ENCODE peak calls at places on chromosomes 4 and X, in five cellular contexts. B, A, O, U and I are unnamed samples.

GRCh38 chr4:168648929-168649328 is 152.1 kb downstream of the PALLD start:
- DNase-seq in B (no peak), A (no peak), O (no peak), U (no peak), I (no peak)

GRCh38 chrX:105711805-105712204 is 110.5 kb upstream of the NRK start:
- DNase-seq in B (no peak), A (no peak), O (no peak), U (no peak), I (no peak)

GRCh38 chr4:140866492-140867005 is 110.4 kb upstream of the TBC1D9 start:
- DNase-seq in B (no peak), A (no peak), O (no peak), U (no peak), I (no peak)

GRCh38 chrX:107483976-107484726 is 34.7 kb downstream of the FRMPD3 start:
- DNase-seq in B (peak), A (no peak), O (no peak), U (no peak), I (peak)

GRCh38 chr4:8504279-8505007 is 63.9 kb downstream of the TRMT44 start:
- DNase-seq in B (no peak), A (no peak), O (peak), U (no peak), I (no peak)

GRCh38 chr4:79298484-79298883 is 27.4 kb downstream of the NAA11 start:
- DNase-seq in B (no peak), A (no peak), O (no peak), U (no peak), I (no peak)

GRCh38 chrX:97563531-97564133 is 679.9 kb downstream of the RPA4 start:
- DNase-seq in B (no peak), A (no peak), O (peak), U (peak), I (no peak)

GRCh38 chrX:143633530-143634372 is 2.1 kb downstream of the SLITRK4 start:
- DNase-seq in B (no peak), A (no peak), O (no peak), U (no peak), I (no peak)

GRCh38 chrX:72280210-72280882 is 3.3 kb upstream of the RPS4X start:
- DNase-seq in B (no peak), A (no peak), O (no peak), U (no peak), I (peak)

GRCh38 chr4:139484861-139485311 is 31.0 kb downstream of the RAB33B start:
- DNase-seq in B (no peak), A (no peak), O (no peak), U (no peak), I (no peak)

GRCh38 chr4:147928400-147928799 is 196.5 kb downstream of the ARHGAP10 start:
- DNase-seq in B (no peak), A (no peak), O (no peak), U (no peak), I (no peak)
- TF ChIP-seq ESRRA in B (no peak), A (no peak), O (no peak), U (no peak), I (no peak)

GRCh38 chrX:135697614-135698013 is 15.8 kb upstream of the CT45A1 start:
- DNase-seq in B (no peak), A (no peak), O (no peak), U (no peak), I (no peak)
- TF ChIP-seq ESRRA in B (no peak), A (no peak), O (no peak), U (no peak), I (no peak)

GRCh38 chr4:115945026-115945425 is 831.6 kb upstream of the NDST4 start:
- DNase-seq in B (no peak), A (no peak), O (no peak), U (no peak), I (no peak)

GRCh38 chr4:115938764-115939443 is 825.5 kb upstream of the NDST4 start:
- DNase-seq in B (no peak), A (no peak), O (no peak), U (no peak), I (no peak)

DNA sequence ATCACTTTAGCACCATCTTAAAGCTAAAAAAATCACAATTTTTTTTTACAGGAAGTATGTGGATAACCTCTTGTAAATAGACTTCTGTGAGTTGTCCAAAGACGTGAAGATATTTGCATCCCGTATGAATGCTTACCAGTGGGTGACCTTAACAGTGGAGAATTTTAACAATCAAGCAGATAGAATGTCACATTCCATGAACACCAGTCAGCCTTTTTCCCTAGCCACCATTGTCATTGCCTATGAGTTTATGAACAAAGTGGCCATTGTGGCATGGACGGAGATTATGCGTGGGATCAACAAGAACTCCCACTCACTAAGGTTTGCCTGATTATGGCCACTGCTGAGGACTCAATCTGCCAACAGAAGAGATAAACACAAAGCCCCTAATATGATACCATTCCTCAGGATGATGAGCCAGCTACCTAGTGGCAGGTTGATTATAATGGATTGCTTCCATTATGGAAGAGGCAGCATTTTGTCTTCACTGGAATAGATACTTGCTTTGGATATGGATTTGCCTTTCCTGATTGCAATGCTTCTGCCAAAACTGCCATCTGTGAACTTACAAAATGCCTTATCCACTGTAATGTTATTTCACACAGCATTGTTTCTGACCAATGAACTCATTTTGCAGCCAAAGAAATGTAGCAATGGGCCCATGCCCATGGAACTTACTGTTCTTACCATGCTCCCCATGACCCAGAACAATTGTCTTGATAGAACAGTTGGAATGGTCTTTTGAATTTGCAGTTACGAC is 830.9 kb upstream of the NDST4 start:
- DNase-seq in B (no peak), A (no peak), O (no peak), U (no peak), I (no peak)
- TF ChIP-seq ESRRA in B (no peak), A (no peak), O (no peak), U (no peak), I (no peak)

GRCh38 chrX:136143714-136144113 is 3.6 kb upstream of the FHL1 start:
- DNase-seq in B (no peak), A (no peak), O (no peak), U (no peak), I (no peak)

GRCh38 chrX:136147966-136148365 is 633 bp downstream of the FHL1 start:
- DNase-seq in B (peak), A (no peak), O (no peak), U (no peak), I (no peak)

GRCh38 chrX:136148391-136148790 is 1.1 kb downstream of the FHL1 start:
- DNase-seq in B (no peak), A (no peak), O (no peak), U (no peak), I (no peak)

GRCh38 chrX:136147320-136147901 is at the start of gene FHL1:
- DNase-seq in B (peak), A (peak), O (no peak), U (no peak), I (peak)

GRCh38 chrX:136146614-136147319 is 566 bp upstream of the FHL1 start:
- DNase-seq in B (peak), A (peak), O (no peak), U (no peak), I (no peak)
- TF ChIP-seq ESRRA in B (no peak), A (no peak), O (no peak), U (no peak), I (no peak)

GRCh38 chr4:4735870-4736269 is 123.6 kb upstream of the MSX1 start:
- DNase-seq in B (no peak), A (no peak), O (no peak), U (no peak), I (no peak)

GRCh38 chr4:4734425-4734824 is 125.0 kb upstream of the MSX1 start:
- DNase-seq in B (no peak), A (no peak), O (no peak), U (no peak), I (no peak)

GRCh38 chr4:4733663-4734062 is 125.8 kb upstream of the MSX1 start:
- DNase-seq in B (no peak), A (no peak), O (no peak), U (no peak), I (no peak)

GRCh38 chr4:4730214-4730613 is 129.3 kb upstream of the MSX1 start:
- DNase-seq in B (no peak), A (no peak), O (no peak), U (no peak), I (no peak)

DNA sequence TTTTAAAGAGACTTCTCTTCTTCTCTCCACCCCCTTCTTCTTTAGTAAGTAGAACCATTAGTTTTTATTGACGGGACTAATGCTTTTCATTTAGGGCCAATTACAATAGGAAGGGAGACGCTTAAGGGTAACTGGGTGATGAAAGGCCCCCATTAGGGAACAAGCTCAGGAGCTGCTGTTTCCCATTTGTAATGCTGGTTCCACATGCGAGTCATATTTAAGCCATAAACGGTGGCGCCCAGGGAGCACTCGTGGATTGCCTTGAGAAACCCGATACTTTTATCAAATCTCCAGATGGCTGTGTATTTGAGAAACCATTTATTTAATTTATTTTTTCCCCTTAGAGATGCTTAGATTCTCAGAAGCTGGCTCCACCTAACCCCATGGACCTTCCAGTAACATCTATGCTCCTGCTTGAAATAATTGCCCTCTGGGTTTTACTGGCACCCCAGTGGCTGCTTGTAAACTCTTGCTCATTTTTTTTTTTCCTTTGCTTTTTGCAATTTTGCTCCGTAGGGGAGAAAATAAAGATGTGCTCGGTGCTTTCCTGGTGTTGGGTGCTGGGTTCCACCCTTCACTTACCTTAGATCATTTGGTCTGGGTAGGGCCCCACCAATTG is 124.2 kb upstream of the MSX1 start:
- DNase-seq in B (no peak), A (no peak), O (no peak), U (no peak), I (no peak)
- TF ChIP-seq ESRRA in B (no peak), A (no peak), O (no peak), U (no peak), I (no peak)

DNA sequence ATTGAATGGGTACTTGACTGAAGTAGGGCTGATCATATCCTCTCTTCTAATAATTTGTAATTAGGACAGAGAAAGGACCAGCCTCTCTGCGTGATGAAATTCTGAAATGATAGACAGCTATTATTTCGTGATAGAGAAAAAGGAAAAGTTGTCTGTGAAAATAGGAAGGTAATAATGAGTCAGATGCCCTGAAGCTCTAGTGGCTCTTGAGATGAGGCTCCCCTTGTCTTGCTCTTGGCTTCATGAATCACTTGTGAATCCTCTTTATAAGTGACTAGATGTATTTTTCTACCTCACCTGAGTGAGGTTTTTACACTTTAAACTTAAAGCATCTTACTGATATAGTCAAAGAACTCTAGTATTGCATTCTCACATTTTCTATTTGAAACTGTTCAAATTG is 888.9 kb downstream of the PCDH18 start:
- DNase-seq in B (no peak), A (no peak), O (no peak), U (no peak), I (no peak)
- TF ChIP-seq ESRRA in B (no peak), A (no peak), O (no peak), U (no peak), I (no peak)

GRCh38 chrX:10051866-10052265 is 84.7 kb downstream of the CLDN34 start:
- DNase-seq in B (no peak), A (no peak), O (no peak), U (no peak), I (no peak)

GRCh38 chrX:10048695-10049094 is 81.5 kb downstream of the CLDN34 start:
- DNase-seq in B (no peak), A (no peak), O (no peak), U (no peak), I (no peak)

GRCh38 chrX:10048076-10048475 is 80.9 kb downstream of the CLDN34 start:
- DNase-seq in B (no peak), A (no peak), O (no peak), U (no peak), I (no peak)

GRCh38 chrX:10049246-10049645 is 82.1 kb downstream of the CLDN34 start:
- DNase-seq in B (no peak), A (no peak), O (no peak), U (no peak), I (no peak)

GRCh38 chrX:10050481-10050880 is 83.3 kb downstream of the CLDN34 start:
- DNase-seq in B (peak), A (no peak), O (no peak), U (no peak), I (no peak)
- TF ChIP-seq ESRRA in B (no peak), A (no peak), O (no peak), U (no peak), I (no peak)

DNA sequence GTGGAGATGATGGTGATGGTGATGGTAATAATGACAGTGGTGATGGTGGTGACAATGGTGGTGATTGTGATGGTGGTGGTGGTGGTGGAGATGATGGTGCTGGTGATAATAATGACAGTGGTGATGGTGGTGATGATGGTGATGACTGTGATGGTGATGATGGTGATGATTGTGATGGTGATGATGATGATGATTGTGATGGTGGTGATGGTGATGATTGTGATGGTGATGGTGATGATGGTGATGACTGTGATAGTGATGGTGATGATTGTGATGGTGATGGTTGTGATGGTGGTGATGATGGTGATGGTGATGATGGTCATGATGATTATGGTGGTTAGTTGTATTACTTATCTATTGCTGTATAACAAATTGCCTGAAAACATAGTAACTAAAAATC is 108.9 kb upstream of the NKX1-1 start:
- DNase-seq in B (no peak), A (no peak), O (no peak), U (no peak), I (no peak)
- TF ChIP-seq ESRRA in B (no peak), A (no peak), O (no peak), U (no peak), I (no peak)

DNA sequence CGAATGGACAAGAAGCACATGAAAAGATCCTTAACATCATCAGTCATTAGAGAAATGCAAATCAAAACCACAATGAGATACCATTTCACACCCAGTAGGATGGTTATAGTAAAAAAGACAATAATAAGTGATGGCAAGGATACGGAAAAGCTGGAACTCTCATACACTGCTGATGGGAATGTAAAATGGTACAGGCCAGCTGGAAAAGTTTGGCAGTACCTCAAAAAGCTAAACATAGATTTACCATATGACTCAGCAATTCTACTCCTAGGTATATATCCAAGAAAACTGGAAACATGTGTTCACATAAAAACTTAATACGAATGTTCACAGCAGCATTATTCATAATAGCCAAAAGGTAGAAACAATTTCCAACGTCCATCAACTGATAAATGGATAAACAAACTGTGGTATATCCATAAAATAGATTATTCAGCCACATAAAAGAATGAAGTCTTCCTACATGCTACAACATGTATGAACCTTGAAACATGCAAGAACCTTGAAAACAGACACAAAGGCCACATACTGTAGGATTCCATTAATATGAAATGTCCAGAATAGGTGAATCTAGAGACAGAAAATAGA is 11.9 kb downstream of the RPS6KA3 start:
- DNase-seq in B (no peak), A (no peak), O (no peak), U (no peak), I (no peak)
- TF ChIP-seq ESRRA in B (no peak), A (no peak), O (no peak), U (no peak), I (no peak)

DNA sequence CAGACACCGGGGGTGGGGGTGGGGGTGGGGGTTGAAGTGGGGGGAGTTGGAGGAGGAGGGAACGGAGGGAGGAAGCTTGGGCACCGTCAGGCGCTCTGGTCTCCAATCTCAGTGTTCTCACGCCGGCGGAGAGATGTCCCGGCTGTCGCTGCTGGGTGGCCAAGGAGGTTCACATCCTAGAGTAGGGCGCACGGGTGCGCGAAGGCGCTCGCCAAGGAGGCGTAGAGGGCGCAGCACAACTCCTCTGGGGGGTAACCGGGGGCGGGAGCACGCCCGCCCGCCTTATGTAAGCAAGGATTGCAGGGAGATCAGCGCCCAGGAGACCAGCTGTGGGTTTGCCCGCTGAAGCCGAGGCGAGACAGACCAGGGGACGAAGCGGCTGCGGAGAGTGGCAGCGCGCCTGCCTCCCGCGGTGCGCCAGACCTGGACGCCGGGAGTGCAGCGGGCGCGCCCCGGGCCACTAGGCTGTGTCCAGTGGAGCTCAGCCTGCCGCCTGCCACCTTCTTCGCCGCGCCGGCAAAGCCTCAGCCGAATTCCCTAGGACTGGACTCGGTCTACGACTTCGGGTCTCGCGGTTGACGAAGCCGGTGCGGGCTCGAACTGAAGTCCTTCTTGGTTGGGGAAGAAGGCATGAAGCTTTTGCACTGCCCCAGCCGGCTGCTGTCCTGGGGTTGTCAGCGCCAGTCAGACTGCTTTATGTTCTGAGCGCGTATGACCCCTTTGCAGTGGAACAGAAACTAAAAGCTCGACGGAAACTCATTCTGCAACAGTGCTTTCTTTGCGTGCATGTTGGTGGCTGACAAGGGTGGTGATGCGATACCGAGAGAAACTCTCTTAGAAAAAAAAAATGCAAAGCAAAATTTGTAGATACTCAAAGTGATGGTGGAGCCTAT is 719 bp upstream of the UNC5C start:
- DNase-seq in B (peak), A (no peak), O (no peak), U (peak), I (no peak)
- TF ChIP-seq ESRRA in B (no peak), A (no peak), O (no peak), U (no peak), I (no peak)